ENCODE peak calls at places on chromosomes 1 and 21, in nine cellular contexts. One of them, this sample, is unnamed.

GRCh38 chr21:44366586-44367211 is 13.3 kb downstream of the TRPM2 start:
- DNase-seq in left ventricle myocardium inferior: no peak
- DNase-seq in kidney epithelial cell: no peak
- DNase-seq in dorsolateral prefrontal cortex: no peak
- DNase-seq in upper lobe of left lung: peak; percentile 70
- DNase-seq in cardiac muscle cell: no peak
- DNase-seq in WERI-Rb-1: no peak
- DNase-seq in fibroblast of mammary gland: no peak
- DNase-seq in HFF-Myc: no peak
- DNase-seq in this sample: no peak

GRCh38 chr1:101971309-101971708 is 25.4 kb downstream of the OLFM3 start:
- DNase-seq in left ventricle myocardium inferior: no peak
- DNase-seq in kidney epithelial cell: no peak
- DNase-seq in dorsolateral prefrontal cortex: no peak
- DNase-seq in fibroblast of mammary gland: peak; percentile 2
- DNase-seq in upper lobe of left lung: no peak
- DNase-seq in cardiac muscle cell: no peak
- DNase-seq in WERI-Rb-1: no peak
- DNase-seq in HFF-Myc: no peak
- DNase-seq in this sample: no peak

GRCh38 chr1:39984951-39985350 is 30.0 kb downstream of the MFSD2A start:
- DNase-seq in HFF-Myc: no peak
- DNase-seq in upper lobe of left lung: no peak
- DNase-seq in fibroblast of mammary gland: no peak
- DNase-seq in left ventricle myocardium inferior: no peak
- DNase-seq in cardiac muscle cell: no peak
- DNase-seq in WERI-Rb-1: no peak
- DNase-seq in kidney epithelial cell: no peak
- DNase-seq in dorsolateral prefrontal cortex: no peak
- DNase-seq in this sample: no peak

GRCh38 chr1:243903023-243903422 is 53.0 kb upstream of the AKT3 start:
- DNase-seq in dorsolateral prefrontal cortex: no peak
- DNase-seq in WERI-Rb-1: no peak
- DNase-seq in kidney epithelial cell: no peak
- DNase-seq in cardiac muscle cell: no peak
- DNase-seq in HFF-Myc: no peak
- DNase-seq in left ventricle myocardium inferior: no peak
- DNase-seq in upper lobe of left lung: no peak
- DNase-seq in fibroblast of mammary gland: no peak
- DNase-seq in this sample: no peak

GRCh38 chr1:153192697-153193096 is 10.5 kb upstream of the LELP1 start:
- DNase-seq in dorsolateral prefrontal cortex: no peak
- DNase-seq in left ventricle myocardium inferior: no peak
- DNase-seq in cardiac muscle cell: peak; percentile 52
- DNase-seq in upper lobe of left lung: no peak
- DNase-seq in fibroblast of mammary gland: no peak
- DNase-seq in HFF-Myc: no peak
- DNase-seq in WERI-Rb-1: peak; percentile 91
- DNase-seq in kidney epithelial cell: no peak
- DNase-seq in this sample: no peak

GRCh38 chr1:69776555-69776954 is 208.8 kb downstream of the LRRC7 start:
- DNase-seq in HFF-Myc: no peak
- DNase-seq in upper lobe of left lung: no peak
- DNase-seq in cardiac muscle cell: no peak
- DNase-seq in dorsolateral prefrontal cortex: no peak
- DNase-seq in kidney epithelial cell: no peak
- DNase-seq in fibroblast of mammary gland: no peak
- DNase-seq in left ventricle myocardium inferior: no peak
- DNase-seq in WERI-Rb-1: no peak
- DNase-seq in this sample: no peak

GRCh38 chr21:36703626-36704280 is 4.8 kb downstream of the SIM2 start:
- DNase-seq in kidney epithelial cell: no peak
- DNase-seq in upper lobe of left lung: no peak
- DNase-seq in WERI-Rb-1: no peak
- DNase-seq in dorsolateral prefrontal cortex: no peak
- DNase-seq in left ventricle myocardium inferior: no peak
- DNase-seq in cardiac muscle cell: no peak
- DNase-seq in fibroblast of mammary gland: no peak
- DNase-seq in HFF-Myc: no peak
- DNase-seq in this sample: no peak

GRCh38 chr1:20361805-20362381 is 71.2 kb downstream of the VWA5B1 start:
- DNase-seq in kidney epithelial cell: no peak
- DNase-seq in fibroblast of mammary gland: peak; percentile 69
- DNase-seq in left ventricle myocardium inferior: peak; percentile 65
- DNase-seq in dorsolateral prefrontal cortex: peak; percentile 82
- DNase-seq in upper lobe of left lung: no peak
- DNase-seq in HFF-Myc: no peak
- DNase-seq in cardiac muscle cell: peak; percentile 64
- DNase-seq in WERI-Rb-1: peak; percentile 78
- DNase-seq in this sample: no peak

DNA sequence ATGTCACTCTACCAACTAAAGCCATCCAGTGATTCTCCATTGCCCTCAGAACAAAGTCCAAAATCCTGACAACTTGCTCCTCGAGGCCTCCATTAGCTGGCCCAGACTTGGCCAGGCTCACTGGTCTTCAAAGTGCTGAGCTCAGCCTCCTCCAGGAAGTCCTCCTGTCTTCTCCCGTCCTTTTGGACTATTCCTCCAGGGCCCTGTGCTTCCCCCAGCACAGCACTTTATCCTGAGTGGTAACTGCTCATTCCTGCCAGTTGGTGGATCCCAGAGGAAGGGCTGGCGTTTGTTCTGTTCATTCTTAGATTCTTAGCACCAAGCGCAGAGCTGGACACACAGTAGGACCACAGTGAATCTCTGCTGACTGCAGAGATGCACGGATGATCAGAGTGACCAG is 179.9 kb downstream of the PTPRU start:
- DNase-seq in fibroblast of mammary gland: peak; percentile 35
- DNase-seq in WERI-Rb-1: no peak
- DNase-seq in HFF-Myc: no peak
- DNase-seq in left ventricle myocardium inferior: no peak
- DNase-seq in upper lobe of left lung: no peak
- DNase-seq in dorsolateral prefrontal cortex: no peak
- DNase-seq in cardiac muscle cell: no peak
- DNase-seq in kidney epithelial cell: no peak
- DNase-seq in this sample: no peak
- TF ChIP-seq CTCF in fibroblast of mammary gland: peak; percentile 44
- TF ChIP-seq CTCF in WERI-Rb-1: peak; percentile 15
- TF ChIP-seq CTCF in HFF-Myc: no peak
- TF ChIP-seq CTCF in left ventricle myocardium inferior: peak; percentile 21
- TF ChIP-seq CTCF in upper lobe of left lung: no peak
- TF ChIP-seq CTCF in dorsolateral prefrontal cortex: no peak
- TF ChIP-seq CTCF in cardiac muscle cell: peak; percentile 32
- TF ChIP-seq CTCF in kidney epithelial cell: no peak
- TF ChIP-seq CTCF in this sample: peak; percentile 22

DNA sequence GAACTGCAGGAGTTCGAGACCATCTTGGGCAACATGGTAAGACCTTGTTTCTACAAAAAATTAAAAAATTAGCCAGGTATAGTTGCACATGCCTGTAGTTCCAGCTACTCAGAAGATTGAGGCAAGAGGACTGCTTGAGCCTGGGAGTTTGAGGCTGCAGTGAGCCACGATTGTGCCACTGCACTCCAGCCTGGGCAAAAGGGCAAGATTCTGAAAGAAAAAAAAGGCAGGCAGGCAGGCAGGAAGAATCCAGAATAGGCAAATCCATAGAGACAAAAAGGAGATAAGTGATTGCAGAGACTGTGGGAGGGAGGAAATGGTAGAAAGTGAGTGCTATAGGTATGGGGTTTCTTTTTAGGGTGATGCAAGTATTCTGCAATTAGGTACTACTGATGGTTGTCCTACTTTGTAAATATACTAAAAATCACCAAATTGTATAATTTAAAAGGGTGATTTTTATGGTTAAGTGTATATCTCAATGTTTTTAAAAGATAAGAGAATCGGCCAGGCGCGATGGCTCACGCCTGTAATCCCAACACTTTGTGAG is 29.4 kb downstream of the ZZZ3 start:
- DNase-seq in kidney epithelial cell: no peak
- DNase-seq in upper lobe of left lung: no peak
- DNase-seq in cardiac muscle cell: no peak
- DNase-seq in WERI-Rb-1: no peak
- DNase-seq in HFF-Myc: no peak
- DNase-seq in dorsolateral prefrontal cortex: no peak
- DNase-seq in left ventricle myocardium inferior: no peak
- DNase-seq in fibroblast of mammary gland: no peak
- DNase-seq in this sample: no peak
- H3K4me3 ChIP-seq in kidney epithelial cell: no peak overlapping the region
- H3K4me3 ChIP-seq in upper lobe of left lung: no peak overlapping the region
- H3K4me3 ChIP-seq in cardiac muscle cell: no peak overlapping the region
- H3K4me3 ChIP-seq in WERI-Rb-1: no peak overlapping the region
- H3K4me3 ChIP-seq in HFF-Myc: no peak overlapping the region
- H3K4me3 ChIP-seq in dorsolateral prefrontal cortex: no peak overlapping the region
- H3K4me3 ChIP-seq in left ventricle myocardium inferior: no peak overlapping the region
- H3K4me3 ChIP-seq in fibroblast of mammary gland: no peak overlapping the region
- H3K4me3 ChIP-seq in this sample: no peak overlapping the region

GRCh38 chr1:27686223-27686990 is 14.4 kb upstream of the IFI6 start:
- DNase-seq in cardiac muscle cell: no peak
- DNase-seq in upper lobe of left lung: peak; percentile 56
- DNase-seq in fibroblast of mammary gland: no peak
- DNase-seq in dorsolateral prefrontal cortex: no peak
- DNase-seq in HFF-Myc: no peak
- DNase-seq in kidney epithelial cell: no peak
- DNase-seq in WERI-Rb-1: peak; percentile 83
- DNase-seq in left ventricle myocardium inferior: no peak
- DNase-seq in this sample: no peak
- TF ChIP-seq CTCF in cardiac muscle cell: no peak
- TF ChIP-seq CTCF in upper lobe of left lung: no peak
- TF ChIP-seq CTCF in fibroblast of mammary gland: no peak
- TF ChIP-seq CTCF in dorsolateral prefrontal cortex: no peak
- TF ChIP-seq CTCF in HFF-Myc: no peak
- TF ChIP-seq CTCF in kidney epithelial cell: no peak
- TF ChIP-seq CTCF in WERI-Rb-1: peak; percentile 24
- TF ChIP-seq CTCF in left ventricle myocardium inferior: no peak
- TF ChIP-seq CTCF in this sample: no peak

GRCh38 chr1:201656670-201657032 is 117.7 kb downstream of the NAV1 start:
- DNase-seq in left ventricle myocardium inferior: peak; percentile 49
- DNase-seq in dorsolateral prefrontal cortex: no peak
- DNase-seq in upper lobe of left lung: no peak
- DNase-seq in fibroblast of mammary gland: peak; percentile 56
- DNase-seq in cardiac muscle cell: peak; percentile 85
- DNase-seq in HFF-Myc: peak; percentile 65
- DNase-seq in kidney epithelial cell: no peak
- DNase-seq in WERI-Rb-1: no peak
- DNase-seq in this sample: no peak

GRCh38 chr1:201653883-201654282 is 115.0 kb downstream of the NAV1 start:
- DNase-seq in left ventricle myocardium inferior: no peak
- DNase-seq in WERI-Rb-1: no peak
- DNase-seq in fibroblast of mammary gland: peak; percentile 53
- DNase-seq in upper lobe of left lung: no peak
- DNase-seq in cardiac muscle cell: no peak
- DNase-seq in HFF-Myc: no peak
- DNase-seq in dorsolateral prefrontal cortex: no peak
- DNase-seq in kidney epithelial cell: no peak
- DNase-seq in this sample: no peak

GRCh38 chr1:201655243-201655642 is 116.3 kb downstream of the NAV1 start:
- DNase-seq in WERI-Rb-1: peak; percentile 53
- DNase-seq in HFF-Myc: peak; percentile 95
- DNase-seq in cardiac muscle cell: no peak
- DNase-seq in upper lobe of left lung: no peak
- DNase-seq in left ventricle myocardium inferior: no peak
- DNase-seq in fibroblast of mammary gland: peak; percentile 94
- DNase-seq in kidney epithelial cell: no peak
- DNase-seq in dorsolateral prefrontal cortex: no peak
- DNase-seq in this sample: no peak

GRCh38 chr1:201653238-201653637 is 114.3 kb downstream of the NAV1 start:
- DNase-seq in kidney epithelial cell: no peak
- DNase-seq in WERI-Rb-1: no peak
- DNase-seq in cardiac muscle cell: no peak
- DNase-seq in left ventricle myocardium inferior: no peak
- DNase-seq in dorsolateral prefrontal cortex: no peak
- DNase-seq in fibroblast of mammary gland: no peak
- DNase-seq in upper lobe of left lung: no peak
- DNase-seq in HFF-Myc: no peak
- DNase-seq in this sample: no peak

GRCh38 chr1:201655910-201656669 is 117.2 kb downstream of the NAV1 start:
- DNase-seq in dorsolateral prefrontal cortex: no peak
- DNase-seq in upper lobe of left lung: no peak
- DNase-seq in fibroblast of mammary gland: peak; percentile 43
- DNase-seq in HFF-Myc: no peak
- DNase-seq in cardiac muscle cell: no peak
- DNase-seq in kidney epithelial cell: no peak
- DNase-seq in WERI-Rb-1: no peak
- DNase-seq in left ventricle myocardium inferior: no peak
- DNase-seq in this sample: no peak
- H3K4me3 ChIP-seq in dorsolateral prefrontal cortex: no peak overlapping the region
- H3K4me3 ChIP-seq in upper lobe of left lung: no peak overlapping the region
- H3K4me3 ChIP-seq in fibroblast of mammary gland: no peak overlapping the region
- H3K4me3 ChIP-seq in HFF-Myc: no peak overlapping the region
- H3K4me3 ChIP-seq in cardiac muscle cell: no peak overlapping the region
- H3K4me3 ChIP-seq in kidney epithelial cell: no peak overlapping the region
- H3K4me3 ChIP-seq in WERI-Rb-1: no peak overlapping the region
- H3K4me3 ChIP-seq in left ventricle myocardium inferior: no peak overlapping the region
- H3K4me3 ChIP-seq in this sample: no peak overlapping the region

DNA sequence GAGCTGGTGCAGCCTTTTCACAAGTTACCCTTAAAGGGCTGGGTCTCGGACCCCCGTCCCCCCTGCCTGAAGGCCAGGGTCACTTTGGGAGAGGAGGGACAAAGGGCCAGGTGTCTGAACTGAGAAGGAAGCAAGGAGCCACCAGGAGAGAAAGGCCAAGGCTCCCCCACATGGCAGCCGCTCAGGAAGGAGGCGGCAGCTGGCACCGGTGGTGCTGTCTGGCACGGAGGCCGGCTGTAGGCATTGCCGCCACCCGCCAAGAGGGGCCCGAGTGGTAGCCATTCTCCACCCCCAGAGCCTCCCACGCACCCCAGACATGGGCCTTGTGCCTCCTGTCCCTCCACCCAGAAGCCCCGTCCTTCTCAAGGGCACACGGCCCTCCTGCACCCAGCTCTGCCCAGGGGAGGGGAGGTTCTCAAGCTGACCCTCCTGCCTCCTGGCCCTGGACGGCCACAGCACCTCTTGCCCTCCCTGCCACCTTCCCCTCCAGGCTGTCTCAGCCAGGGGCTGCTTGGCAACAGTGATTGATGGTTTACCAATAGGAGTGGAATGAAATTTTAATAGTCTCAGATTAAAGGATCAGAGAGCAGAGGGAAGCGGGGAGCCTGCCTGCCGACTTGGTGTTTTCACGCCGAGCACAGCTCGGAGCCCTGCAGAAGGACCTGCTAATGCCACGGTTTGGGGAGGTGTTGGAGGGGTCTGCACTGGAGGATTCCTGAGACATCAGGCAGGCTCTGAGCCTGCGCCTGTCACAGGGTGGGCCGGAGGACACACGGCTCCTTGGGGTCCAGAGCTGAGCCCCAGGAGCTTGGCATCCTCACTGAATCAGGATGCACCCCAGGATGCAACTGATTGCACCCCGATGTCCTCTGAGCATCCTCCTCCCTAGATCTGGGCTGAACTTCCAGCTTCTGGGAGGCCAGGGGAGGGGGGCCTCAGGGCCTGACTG is 211.9 kb upstream of the VAMP3 start:
- DNase-seq in kidney epithelial cell: no peak
- DNase-seq in WERI-Rb-1: peak; percentile 57
- DNase-seq in fibroblast of mammary gland: no peak
- DNase-seq in dorsolateral prefrontal cortex: no peak
- DNase-seq in upper lobe of left lung: no peak
- DNase-seq in cardiac muscle cell: no peak
- DNase-seq in HFF-Myc: no peak
- DNase-seq in left ventricle myocardium inferior: no peak
- DNase-seq in this sample: no peak
- TF ChIP-seq CTCF in kidney epithelial cell: no peak
- TF ChIP-seq CTCF in WERI-Rb-1: no peak
- TF ChIP-seq CTCF in fibroblast of mammary gland: no peak
- TF ChIP-seq CTCF in dorsolateral prefrontal cortex: no peak
- TF ChIP-seq CTCF in upper lobe of left lung: no peak
- TF ChIP-seq CTCF in cardiac muscle cell: no peak
- TF ChIP-seq CTCF in HFF-Myc: no peak
- TF ChIP-seq CTCF in left ventricle myocardium inferior: no peak
- TF ChIP-seq CTCF in this sample: no peak